ENCODE peak calls at places on chromosomes 4 and X, in seven cellular contexts. X is fibroblast of lung; I is activated CD4-positive, alpha-beta T cell treated with anti-CD3 and anti-CD28 coated beads, Interleukin-2, amount 50 U/mL, for 4 hours; K is G401; O is NAMALWA; Q is transverse colon; G is BJ. U is an unnamed sample.

GRCh38 chrX:149032449-149032848 is 472.7 kb downstream of the IDS start:
- DNase-seq in X (no peak), I (no peak), K (no peak), O (no peak), Q (no peak), G (no peak), U (no peak)

GRCh38 chrX:124555036-124555595 is 208.8 kb downstream of the SH2D1A start:
- DNase-seq in X (peak; percentile 0), I (no peak), K (no peak), O (no peak), Q (no peak), G (peak; percentile 3), U (no peak)

GRCh38 chr4:166128452-166128851 is 255.4 kb downstream of the TLL1 start:
- DNase-seq in X (peak; percentile 13), I (no peak), K (no peak), O (no peak), Q (no peak), G (no peak), U (no peak)

GRCh38 chr4:176563591-176563990 is 229.1 kb downstream of the VEGFC start:
- DNase-seq in X (peak; percentile 91), I (no peak), K (no peak), O (no peak), Q (no peak), G (no peak), U (no peak)

GRCh38 chrX:72245461-72246089 is 6.7 kb upstream of the ERCC6L start:
- DNase-seq in X (peak; percentile 64), I (peak; percentile 24), K (peak; percentile 37), O (peak; percentile 38), Q (peak; percentile 73), G (no peak), U (peak; percentile 82)

GRCh38 chr4:4323705-4324534 is 33.9 kb downstream of the ZBTB49 start:
- DNase-seq in X (no peak), I (no peak), K (no peak), O (no peak), Q (no peak), G (no peak), U (no peak)

GRCh38 chr4:150342945-150343344 is 239.0 kb upstream of the MAB21L2 start:
- DNase-seq in X (no peak), I (no peak), K (no peak), O (no peak), Q (no peak), G (no peak), U (no peak)

GRCh38 chr4:107278791-107279481 is 242.8 kb upstream of the DKK2 start:
- DNase-seq in X (no peak), I (no peak), K (no peak), O (no peak), Q (no peak), G (no peak), U (no peak)

GRCh38 chr4:40283968-40284367 is 51.2 kb upstream of the CHRNA9 start:
- DNase-seq in X (no peak), I (peak; percentile 85), K (no peak), O (peak; percentile 68), Q (no peak), G (no peak), U (no peak)

GRCh38 chr4:141283152-141283551 is 62.5 kb downstream of the ZNF330 start:
- DNase-seq in X (no peak), I (no peak), K (no peak), O (no peak), Q (no peak), G (no peak), U (no peak)

GRCh38 chrX:125205918-125206665 is 113.6 kb upstream of the TEX13C start:
- DNase-seq in X (no peak), I (no peak), K (peak; percentile 77), O (no peak), Q (no peak), G (no peak), U (no peak)

GRCh38 chr4:139297001-139297410 is 4.3 kb upstream of the NAA15 start:
- DNase-seq in X (peak; percentile 42), I (no peak), K (no peak), O (no peak), Q (no peak), G (no peak), U (no peak)

GRCh38 chrX:110338850-110339373 is 19.7 kb upstream of the RTL9 start:
- DNase-seq in X (no peak), I (no peak), K (no peak), O (no peak), Q (no peak), G (no peak), U (no peak)

GRCh38 chr4:87405421-87405820 is 14.4 kb upstream of the HSD17B11 start:
- DNase-seq in X (no peak), I (no peak), K (no peak), O (no peak), Q (no peak), G (no peak), U (no peak)

GRCh38 chrX:55480390-55481062 is 9.1 kb downstream of the USP51 start:
- DNase-seq in X (no peak), I (no peak), K (no peak), O (no peak), Q (no peak), G (no peak), U (no peak)

GRCh38 chr4:682490-683172 is 6.3 kb downstream of the SLC49A3 start:
- DNase-seq in X (no peak), I (no peak), K (no peak), O (no peak), Q (peak; percentile 37), G (no peak), U (no peak)

GRCh38 chr4:88457307-88458090 is 580 bp downstream of the HERC5 start:
- DNase-seq in X (no peak), I (peak; percentile 23), K (no peak), O (no peak), Q (peak; percentile 40), G (no peak), U (no peak)

GRCh38 chr4:37968747-37969146 is 8.5 kb downstream of the PTTG2 start:
- DNase-seq in X (no peak), I (no peak), K (no peak), O (no peak), Q (no peak), G (no peak), U (no peak)

GRCh38 chrX:69177511-69178162 is 12.4 kb upstream of the PJA1 start:
- DNase-seq in X (no peak), I (no peak), K (no peak), O (no peak), Q (no peak), G (no peak), U (no peak)

GRCh38 chr4:121457278-121457875 is 76.6 kb upstream of the QRFPR start:
- DNase-seq in X (no peak), I (no peak), K (no peak), O (no peak), Q (no peak), G (no peak), U (no peak)

GRCh38 chr4:102610007-102610406 is 108.8 kb downstream of the NFKB1 start:
- DNase-seq in X (peak; percentile 39), I (no peak), K (no peak), O (peak; percentile 51), Q (no peak), G (no peak), U (no peak)

GRCh38 chrX:40524423-40524822 is 56.3 kb upstream of the ATP6AP2 start:
- DNase-seq in X (no peak), I (no peak), K (no peak), O (no peak), Q (no peak), G (no peak), U (no peak)

GRCh38 chr4:52823478-52824092 is 38.5 kb upstream of the RASL11B start:
- DNase-seq in X (peak; percentile 7), I (no peak), K (no peak), O (no peak), Q (no peak), G (no peak), U (no peak)

GRCh38 chr4:7361256-7361655 is 73.5 kb downstream of the PSAPL1 start:
- DNase-seq in X (no peak), I (no peak), K (no peak), O (no peak), Q (no peak), G (no peak), U (no peak)

GRCh38 chr4:78612398-78613005 is 60.9 kb downstream of the ANXA3 start:
- DNase-seq in X (peak; percentile 78), I (no peak), K (peak; percentile 23), O (peak; percentile 76), Q (peak; percentile 26), G (no peak), U (peak; percentile 9)

GRCh38 chrX:114924846-114925245 is 92.6 kb downstream of the IL13RA2 start:
- DNase-seq in X (peak; percentile 11), I (no peak), K (no peak), O (no peak), Q (no peak), G (peak; percentile 35), U (no peak)

GRCh38 chrX:86066998-86067397 is 19.6 kb upstream of the CHM start:
- DNase-seq in X (no peak), I (no peak), K (no peak), O (peak; percentile 23), Q (no peak), G (no peak), U (no peak)

GRCh38 chr4:130026185-130026584 is 930.2 kb downstream of the C4orf33 start:
- DNase-seq in X (no peak), I (no peak), K (no peak), O (no peak), Q (no peak), G (no peak), U (no peak)

GRCh38 chrX:107849747-107850478 is 24.2 kb downstream of the MID2 start:
- DNase-seq in X (peak; percentile 1), I (no peak), K (peak; percentile 40), O (no peak), Q (no peak), G (no peak), U (no peak)

GRCh38 chr4:70741872-70742271 is 20.1 kb downstream of the RUFY3 start:
- DNase-seq in X (no peak), I (no peak), K (no peak), O (no peak), Q (no peak), G (no peak), U (no peak)

GRCh38 chr4:26362745-26363439 is 42.1 kb downstream of the RBPJ start:
- DNase-seq in X (no peak), I (no peak), K (no peak), O (no peak), Q (no peak), G (no peak), U (no peak)

GRCh38 chrX:38987135-38987780 is 186.0 kb downstream of the MID1IP1 start:
- DNase-seq in X (peak; percentile 61), I (no peak), K (no peak), O (no peak), Q (peak; percentile 12), G (no peak), U (no peak)